ENCODE peak calls at places on chromosomes 1 and 21, in seven cellular contexts. I, A, P, X, O, G and D are unnamed samples.

GRCh38 chr1:220363196-220363831 is 91.1 kb upstream of the RAB3GAP2 start:
- DNase-seq in I (no peak), A (no peak), G (no peak), P (peak), O (no peak), X (no peak), D (no peak)

GRCh38 chr21:33011462-33011861 is 14.3 kb upstream of the OLIG2 start:
- DNase-seq in O (peak), A (no peak), I (peak), P (no peak), G (peak), X (no peak), D (peak)

GRCh38 chr1:234774971-234775370 is 165.0 kb upstream of the IRF2BP2 start:
- DNase-seq in G (no peak), O (no peak), P (no peak), X (no peak), I (no peak), A (no peak), D (no peak)

GRCh38 chr1:231139125-231139649 is 22.7 kb upstream of the TRIM67 start:
- DNase-seq in I (no peak), X (no peak), O (no peak), A (no peak), G (peak), P (no peak), D (peak)

GRCh38 chr1:179079113-179079761 is 2.6 kb upstream of the TOR3A start:
- DNase-seq in X (no peak), I (peak), P (peak), A (peak), O (peak), G (peak), D (peak)

GRCh38 chr21:46402421-46402820 is 56.3 kb upstream of the DIP2A start:
- DNase-seq in O (no peak), I (no peak), A (no peak), X (no peak), G (no peak), P (no peak), D (no peak)

GRCh38 chr1:92910081-92910480 is 51.2 kb downstream of the DIPK1A start:
- DNase-seq in P (no peak), X (no peak), I (no peak), G (no peak), O (no peak), A (no peak), D (no peak)

GRCh38 chr1:115237023-115237422 is 101.0 kb downstream of the NGF start:
- DNase-seq in O (no peak), P (no peak), A (no peak), G (no peak), X (no peak), I (no peak), D (peak)

GRCh38 chr1:30722175-30722537 is 1.2 kb downstream of the MATN1 start:
- DNase-seq in O (no peak), P (no peak), A (no peak), X (no peak), G (no peak), I (no peak), D (no peak)

GRCh38 chr1:167194182-167194581 is 26.5 kb upstream of the POU2F1 start:
- DNase-seq in P (no peak), I (no peak), O (no peak), G (no peak), X (no peak), A (no peak), D (no peak)

GRCh38 chr1:54158071-54158470 is 5.3 kb upstream of the CDCP2 start:
- DNase-seq in A (no peak), X (no peak), I (peak), P (no peak), G (peak), O (no peak), D (no peak)

GRCh38 chr1:147723691-147724323 is 36.6 kb downstream of the GJA5 start:
- DNase-seq in O (peak), P (peak), I (peak), A (peak), G (peak), X (no peak), D (no peak)

GRCh38 chr1:25504706-25505560 is 38.5 kb upstream of the LDLRAP1 start:
- DNase-seq in A (no peak), X (no peak), I (no peak), O (no peak), G (no peak), P (no peak), D (peak)

GRCh38 chr21:34802180-34802899 is 133.5 kb downstream of the CLIC6 start:
- DNase-seq in I (no peak), X (no peak), P (no peak), A (no peak), G (no peak), O (no peak), D (no peak)

GRCh38 chr1:65894738-65895605 is 102.3 kb downstream of the PDE4B start:
- DNase-seq in I (no peak), O (no peak), A (no peak), X (peak), G (no peak), P (no peak), D (peak)

GRCh38 chr21:43733529-43734071 is 14.7 kb downstream of the PDXK start:
- DNase-seq in I (no peak), G (no peak), X (no peak), P (no peak), O (no peak), A (no peak), D (peak)

GRCh38 chr1:55053265-55053954 is 14.1 kb downstream of the PCSK9 start:
- DNase-seq in G (no peak), X (no peak), I (no peak), P (no peak), O (peak), A (no peak), D (no peak)

GRCh38 chr1:13469343-13469742 is 44.5 kb downstream of the LRRC38 start:
- DNase-seq in X (no peak), I (peak), P (no peak), O (peak), G (no peak), A (peak), D (no peak)

GRCh38 chr1:212584092-212584886 is 24.3 kb upstream of the ATF3 start:
- DNase-seq in X (no peak), A (no peak), P (no peak), O (no peak), I (no peak), G (no peak), D (no peak)

GRCh38 chr1:192160186-192160585 is 1.9 kb downstream of the RGS18 start:
- DNase-seq in A (no peak), G (no peak), I (no peak), P (no peak), X (no peak), O (no peak), D (peak)

GRCh38 chr1:195828322-195828721 is 779.9 kb downstream of the KCNT2 start:
- DNase-seq in G (no peak), P (no peak), A (no peak), O (no peak), I (no peak), X (no peak), D (no peak)
- TF ChIP-seq RAD21 in G (no peak), P (no peak), A (no peak), O (no peak), I (no peak), X (no peak), D (no peak)

DNA sequence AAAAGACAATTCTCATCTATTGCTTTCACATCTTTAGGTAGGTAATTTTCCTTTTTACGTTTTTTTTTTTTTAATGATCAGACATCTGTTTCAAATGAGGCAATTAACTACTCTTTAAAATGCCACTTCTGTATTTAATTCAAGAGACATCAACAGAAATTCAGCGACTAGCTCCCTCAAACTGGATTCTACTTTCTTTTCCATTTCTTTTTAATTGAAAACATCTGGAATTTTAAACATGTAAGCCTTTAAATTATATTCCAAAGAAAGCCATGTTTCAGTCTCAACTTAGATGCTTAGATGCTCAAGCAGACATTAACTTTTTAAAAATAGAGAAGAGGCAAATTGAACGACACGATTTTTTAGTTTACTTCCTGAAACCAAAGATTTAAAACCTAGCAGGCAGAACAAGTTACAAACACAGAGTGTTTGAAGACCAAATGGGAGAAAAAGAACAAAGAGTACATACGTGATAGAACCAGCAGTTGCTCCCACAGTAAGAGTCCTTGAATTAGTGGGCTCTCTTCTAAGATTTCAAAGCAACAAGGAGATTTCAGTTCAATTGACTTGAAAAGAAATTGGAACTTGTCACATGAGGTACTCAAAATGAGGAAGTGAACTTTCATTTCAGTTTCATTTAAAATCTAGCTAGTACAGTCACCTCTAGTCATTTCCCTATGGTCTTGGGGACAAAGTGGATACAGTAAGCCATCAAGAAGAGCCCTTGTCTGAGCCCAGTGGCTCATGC is at the start of gene CTSS:
- DNase-seq in X (peak), A (no peak), G (no peak), I (no peak), O (no peak), P (no peak), D (peak)
- TF ChIP-seq RAD21 in X (no peak), A (no peak), G (no peak), I (no peak), O (no peak), P (no peak), D (no peak)

GRCh38 chr1:111505641-111506119 is 2.2 kb upstream of the ADORA3 start:
- DNase-seq in A (no peak), X (no peak), O (no peak), P (no peak), I (no peak), G (no peak), D (no peak)
- TF ChIP-seq RAD21 in A (no peak), X (no peak), O (no peak), P (no peak), I (no peak), G (no peak), D (no peak)

DNA sequence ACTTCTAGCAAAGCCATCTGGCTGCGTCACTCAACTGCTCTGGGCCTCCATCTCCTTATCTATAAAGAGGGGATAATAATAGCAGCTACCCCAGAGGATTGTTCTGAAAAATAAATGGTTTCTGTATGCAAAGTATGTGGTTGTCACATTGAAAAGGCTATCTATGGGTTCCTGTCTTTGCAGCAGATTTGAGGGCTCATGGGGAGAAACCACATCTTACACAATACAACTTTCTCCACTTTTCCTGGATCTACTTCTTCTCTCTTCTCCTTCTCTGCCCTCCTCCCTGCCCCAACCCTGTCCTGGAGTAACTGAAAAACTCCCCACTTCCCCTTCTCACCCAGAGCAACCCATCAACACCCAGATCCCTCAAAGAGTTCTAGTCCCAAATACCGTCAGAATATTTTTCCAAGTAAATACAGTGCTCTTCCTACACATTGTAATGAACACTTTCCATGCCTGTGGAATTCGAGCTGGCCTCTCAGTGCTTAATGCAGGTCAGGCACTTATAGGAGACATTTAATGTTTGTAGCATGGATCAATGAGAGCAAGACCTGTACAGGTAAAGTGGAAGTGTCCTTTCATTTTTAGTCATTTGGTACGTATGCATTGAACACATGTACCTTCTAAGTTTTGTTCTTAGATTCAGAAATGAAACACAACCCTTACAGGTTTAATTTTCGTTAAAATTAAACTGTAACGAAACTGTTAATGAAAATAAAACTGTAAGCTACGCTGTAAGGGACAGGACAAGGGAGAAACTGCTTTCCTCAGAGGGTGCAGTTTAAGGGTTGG is 131.9 kb downstream of the AK5 start:
- DNase-seq in O (no peak), A (no peak), X (peak), G (no peak), P (no peak), I (no peak), D (no peak)
- TF ChIP-seq RAD21 in O (no peak), A (no peak), X (no peak), G (no peak), P (no peak), I (no peak), D (no peak)